ENCODE peak calls at places on chromosomes 11 and 22, in five cellular contexts. C is lung, B is NCI-H2029, F is ACHN, W is pancreas. Y is an unnamed sample.

GRCh38 chr11:72635931-72636330 is 38.3 kb downstream of the PDE2A start:
- DNase-seq in C (no peak), B (no peak), F (no peak), W (no peak), Y (no peak)

GRCh38 chr11:116774661-116775060 is 1.9 kb upstream of the BUD13 start:
- DNase-seq in C (no peak), B (no peak), F (no peak), W (no peak), Y (no peak)

GRCh38 chr22:30609260-30610185 is 2.5 kb downstream of the TCN2 start:
- DNase-seq in C (peak; percentile 48), B (no peak), F (peak; percentile 80), W (no peak), Y (peak; percentile 78)

GRCh38 chr22:36463783-36464184 is 17.7 kb downstream of the TXN2 start:
- DNase-seq in C (no peak), B (no peak), F (no peak), W (no peak), Y (no peak)

GRCh38 chr11:118194835-118195627 is 18.6 kb upstream of the SCN2B start:
- DNase-seq in C (peak; percentile 84), B (peak; percentile 57), F (peak; percentile 79), W (peak; percentile 90), Y (peak; percentile 77)

GRCh38 chr11:86414032-86414431 is 39.3 kb downstream of the CCDC81 start:
- DNase-seq in C (no peak), B (no peak), F (no peak), W (no peak), Y (no peak)

GRCh38 chr22:45441158-45441557 is 27.7 kb downstream of the RIBC2 start:
- DNase-seq in C (peak; percentile 45), B (peak; percentile 29), F (peak; percentile 45), W (no peak), Y (peak; percentile 73)

GRCh38 chr11:108895579-108896480 is 231.0 kb downstream of the DDX10 start:
- DNase-seq in C (no peak), B (no peak), F (peak; percentile 52), W (no peak), Y (peak; percentile 51)

GRCh38 chr11:65546217-65546958 is 11.8 kb downstream of the LTBP3 start:
- DNase-seq in C (peak; percentile 95), B (peak; percentile 85), F (peak; percentile 33), W (peak; percentile 98), Y (no peak)

GRCh38 chr22:26986051-26986881 is 328.9 kb downstream of the MIAT start:
- DNase-seq in C (no peak), B (no peak), F (no peak), W (no peak), Y (no peak)

GRCh38 chr22:29004647-29005371 is 56.8 kb downstream of the C22orf31 start:
- DNase-seq in C (peak; percentile 43), B (peak; percentile 69), F (no peak), W (peak; percentile 88), Y (no peak)

GRCh38 chr11:120720760-120721159 is 209.2 kb downstream of the GRIK4 start:
- DNase-seq in C (no peak), B (no peak), F (no peak), W (no peak), Y (no peak)

GRCh38 chr11:16791494-16791961 is 53.1 kb downstream of the C11orf58 start:
- DNase-seq in C (no peak), B (no peak), F (peak; percentile 90), W (no peak), Y (peak; percentile 95)

GRCh38 chr22:31248138-31248745 is 36.1 kb downstream of the LIMK2 start:
- DNase-seq in C (peak; percentile 80), B (no peak), F (peak; percentile 84), W (peak; percentile 86), Y (peak; percentile 93)

GRCh38 chr11:65539401-65540289 is 14.8 kb downstream of the SCYL1 start:
- DNase-seq in C (no peak), B (peak; percentile 73), F (no peak), W (peak; percentile 95), Y (no peak)

GRCh38 chr11:45827123-45827522 is 20.2 kb upstream of the CRY2 start:
- DNase-seq in C (no peak), B (no peak), F (no peak), W (no peak), Y (no peak)

GRCh38 chr11:35539781-35540281 is 14.4 kb upstream of the PAMR1 start:
- DNase-seq in C (peak; percentile 35), B (no peak), F (no peak), W (no peak), Y (peak; percentile 97)

GRCh38 chr11:90309693-90310092 is 86.8 kb upstream of the CHORDC1 start:
- DNase-seq in C (no peak), B (no peak), F (no peak), W (no peak), Y (no peak)

GRCh38 chr11:77212314-77213007 is 84.4 kb downstream of the MYO7A start:
- DNase-seq in C (no peak), B (no peak), F (no peak), W (no peak), Y (no peak)

GRCh38 chr11:75347781-75348613 is 3.5 kb downstream of the ARRB1 start:
- DNase-seq in C (no peak), B (peak; percentile 75), F (no peak), W (peak; percentile 26), Y (peak; percentile 90)